ENCODE peak calls at places on chromosomes 7 and 10, in five cellular contexts. One of them, this sample, is unnamed.

GRCh38 chr7:127713006-127713405 is 61.0 kb downstream of the SND1 start:
- DNase-seq in GM06990: no peak
- DNase-seq in foreskin keratinocyte: no peak
- DNase-seq in fibroblast of lung: no peak
- DNase-seq in bronchial epithelial cell: no peak
- DNase-seq in this sample: no peak

GRCh38 chr10:60508831-60509230 is 119.2 kb upstream of the ANK3 start:
- DNase-seq in GM06990: no peak
- DNase-seq in foreskin keratinocyte: no peak
- DNase-seq in fibroblast of lung: no peak
- DNase-seq in bronchial epithelial cell: no peak
- DNase-seq in this sample: no peak

GRCh38 chr7:92266415-92267241 is 20.9 kb downstream of the ANKIB1 start:
- DNase-seq in GM06990: no peak
- DNase-seq in foreskin keratinocyte: no peak
- DNase-seq in fibroblast of lung: no peak
- DNase-seq in bronchial epithelial cell: peak
- DNase-seq in this sample: no peak

GRCh38 chr7:95780665-95781064 is 8.3 kb downstream of the DYNC1I1 start:
- DNase-seq in GM06990: no peak
- DNase-seq in foreskin keratinocyte: no peak
- DNase-seq in fibroblast of lung: no peak
- DNase-seq in bronchial epithelial cell: no peak
- DNase-seq in this sample: no peak

GRCh38 chr10:13567030-13567429 is 19.7 kb upstream of the PRPF18 start:
- DNase-seq in GM06990: no peak
- DNase-seq in foreskin keratinocyte: no peak
- DNase-seq in fibroblast of lung: peak
- DNase-seq in bronchial epithelial cell: peak
- DNase-seq in this sample: no peak

GRCh38 chr7:116569737-116570136 is 44.9 kb downstream of the CAV1 start:
- DNase-seq in GM06990: no peak
- DNase-seq in foreskin keratinocyte: peak
- DNase-seq in fibroblast of lung: peak
- DNase-seq in bronchial epithelial cell: peak
- DNase-seq in this sample: no peak

GRCh38 chr7:90552521-90552920 is 43.6 kb upstream of the CDK14 start:
- DNase-seq in GM06990: no peak
- DNase-seq in foreskin keratinocyte: no peak
- DNase-seq in fibroblast of lung: peak
- DNase-seq in bronchial epithelial cell: peak
- DNase-seq in this sample: no peak

GRCh38 chr10:132446661-132447445 is 49.9 kb downstream of the PWWP2B start:
- DNase-seq in GM06990: peak
- DNase-seq in foreskin keratinocyte: peak
- DNase-seq in fibroblast of lung: peak
- DNase-seq in bronchial epithelial cell: peak
- DNase-seq in this sample: no peak

GRCh38 chr10:94622666-94623205 is 60.8 kb upstream of the CYP2C18 start:
- DNase-seq in GM06990: no peak
- DNase-seq in foreskin keratinocyte: no peak
- DNase-seq in fibroblast of lung: no peak
- DNase-seq in bronchial epithelial cell: no peak
- DNase-seq in this sample: no peak

GRCh38 chr10:76251773-76252617 is 820.6 kb downstream of the LRMDA start:
- DNase-seq in GM06990: no peak
- DNase-seq in foreskin keratinocyte: no peak
- DNase-seq in fibroblast of lung: peak
- DNase-seq in bronchial epithelial cell: no peak
- DNase-seq in this sample: no peak

GRCh38 chr7:80841566-80842478 is 77.0 kb downstream of the SEMA3C start:
- DNase-seq in GM06990: no peak
- DNase-seq in foreskin keratinocyte: no peak
- DNase-seq in fibroblast of lung: peak
- DNase-seq in bronchial epithelial cell: no peak
- DNase-seq in this sample: no peak

GRCh38 chr7:117098457-117098856 is 145.2 kb downstream of the ST7 start:
- DNase-seq in GM06990: no peak
- DNase-seq in foreskin keratinocyte: peak
- DNase-seq in fibroblast of lung: peak
- DNase-seq in bronchial epithelial cell: peak
- DNase-seq in this sample: no peak

GRCh38 chr7:4631664-4632171 is 50.4 kb upstream of the FOXK1 start:
- DNase-seq in GM06990: no peak
- DNase-seq in foreskin keratinocyte: peak
- DNase-seq in fibroblast of lung: peak
- DNase-seq in bronchial epithelial cell: peak
- DNase-seq in this sample: peak

GRCh38 chr10:18140149-18140956 is at the start of gene CACNB2:
- DNase-seq in GM06990: peak
- DNase-seq in foreskin keratinocyte: no peak
- DNase-seq in fibroblast of lung: peak
- DNase-seq in bronchial epithelial cell: no peak
- DNase-seq in this sample: peak

GRCh38 chr10:28459453-28460144 is 73.3 kb upstream of the WAC start:
- DNase-seq in GM06990: no peak
- DNase-seq in foreskin keratinocyte: no peak
- DNase-seq in fibroblast of lung: no peak
- DNase-seq in bronchial epithelial cell: no peak
- DNase-seq in this sample: peak

GRCh38 chr10:110448682-110449418 is 48.9 kb upstream of the DUSP5 start:
- DNase-seq in GM06990: no peak
- DNase-seq in foreskin keratinocyte: no peak
- DNase-seq in fibroblast of lung: peak
- DNase-seq in bronchial epithelial cell: no peak
- DNase-seq in this sample: no peak

GRCh38 chr10:110446277-110446676 is 51.4 kb upstream of the DUSP5 start:
- DNase-seq in GM06990: no peak
- DNase-seq in foreskin keratinocyte: no peak
- DNase-seq in fibroblast of lung: no peak
- DNase-seq in bronchial epithelial cell: no peak
- DNase-seq in this sample: no peak

GRCh38 chr10:110447886-110448285 is 49.8 kb upstream of the DUSP5 start:
- DNase-seq in GM06990: no peak
- DNase-seq in foreskin keratinocyte: no peak
- DNase-seq in fibroblast of lung: no peak
- DNase-seq in bronchial epithelial cell: no peak
- DNase-seq in this sample: no peak

GRCh38 chr10:110445871-110446270 is 51.8 kb upstream of the DUSP5 start:
- DNase-seq in GM06990: no peak
- DNase-seq in foreskin keratinocyte: no peak
- DNase-seq in fibroblast of lung: no peak
- DNase-seq in bronchial epithelial cell: no peak
- DNase-seq in this sample: no peak

DNA sequence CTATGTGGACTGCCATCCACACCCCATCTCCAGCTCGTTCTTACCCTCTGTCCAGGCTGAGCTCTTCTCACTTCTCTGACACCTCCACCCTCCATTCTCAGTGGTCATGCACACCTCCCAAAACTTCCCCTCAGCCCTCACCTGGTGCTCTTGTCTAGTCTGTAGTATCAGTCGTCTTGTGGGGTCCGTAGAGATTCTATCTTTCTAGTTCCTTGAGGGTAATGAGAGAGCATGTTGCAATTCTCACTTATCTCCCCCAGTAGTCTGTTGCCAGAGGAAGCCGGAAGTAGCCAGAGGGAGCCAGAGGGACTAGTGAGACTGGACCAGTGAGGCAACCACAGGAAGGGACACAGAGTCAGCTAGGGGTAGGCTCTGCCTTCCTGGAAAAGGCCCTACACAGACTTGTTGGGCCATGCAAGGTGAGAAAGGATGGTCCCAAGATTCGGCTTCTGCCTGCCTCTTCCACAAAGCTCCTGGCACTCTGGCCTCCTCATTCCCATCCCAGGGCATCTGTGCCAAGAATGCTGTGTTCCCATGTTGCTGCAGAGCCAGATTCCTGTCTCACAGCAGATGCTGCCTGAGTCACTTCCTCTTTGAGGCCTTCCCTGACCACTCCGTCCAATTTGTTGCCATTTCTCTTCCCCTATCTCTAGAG is 50.6 kb upstream of the DUSP5 start:
- DNase-seq in GM06990: no peak
- DNase-seq in foreskin keratinocyte: peak
- DNase-seq in fibroblast of lung: peak
- DNase-seq in bronchial epithelial cell: peak
- DNase-seq in this sample: no peak
- TF ChIP-seq CTCF in GM06990: no peak
- TF ChIP-seq CTCF in foreskin keratinocyte: peak
- TF ChIP-seq CTCF in fibroblast of lung: peak
- TF ChIP-seq CTCF in bronchial epithelial cell: peak
- TF ChIP-seq CTCF in this sample: peak

DNA sequence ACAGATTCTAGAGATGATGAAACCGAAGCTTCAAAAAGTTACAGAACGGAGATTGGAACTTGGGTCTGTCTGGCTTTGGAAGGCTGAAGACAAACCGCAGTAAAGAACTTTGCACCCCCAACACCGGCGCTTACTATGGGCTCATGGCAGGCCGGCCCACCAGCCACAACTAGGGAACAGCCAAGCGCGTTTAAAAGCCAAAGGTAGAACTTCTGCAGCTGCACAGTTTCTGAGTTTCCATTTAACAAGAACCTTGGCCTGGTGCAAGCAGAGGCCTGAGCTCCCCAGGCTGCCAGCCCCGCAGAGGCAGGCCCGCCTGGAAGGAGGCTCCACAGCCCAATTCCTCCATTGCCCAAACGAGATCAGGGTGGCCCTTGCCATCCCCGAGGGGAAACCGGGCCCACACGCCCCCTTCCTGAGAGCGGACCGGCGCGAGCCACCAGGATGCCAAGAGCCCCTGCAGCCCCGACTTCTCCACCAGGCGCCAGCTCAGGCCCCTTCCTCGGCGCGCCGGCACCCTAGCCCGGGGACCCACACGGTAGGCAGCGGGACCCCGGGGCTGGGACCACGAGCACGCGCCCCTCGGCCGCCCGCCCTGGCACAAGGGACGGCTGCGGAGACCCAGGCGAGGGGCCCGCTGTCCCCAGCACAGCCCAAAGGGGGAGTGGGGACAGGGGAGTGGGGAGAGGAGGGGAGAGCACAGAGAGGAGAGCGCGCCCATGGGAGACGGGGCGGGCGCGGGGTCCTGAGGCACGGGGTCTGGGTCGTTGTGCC is 566 bp downstream of the MAD1L1 start:
- DNase-seq in GM06990: peak
- DNase-seq in foreskin keratinocyte: no peak
- DNase-seq in fibroblast of lung: no peak
- DNase-seq in bronchial epithelial cell: no peak
- DNase-seq in this sample: no peak
- TF ChIP-seq CTCF in GM06990: no peak
- TF ChIP-seq CTCF in foreskin keratinocyte: no peak
- TF ChIP-seq CTCF in fibroblast of lung: no peak
- TF ChIP-seq CTCF in bronchial epithelial cell: no peak
- TF ChIP-seq CTCF in this sample: peak

DNA sequence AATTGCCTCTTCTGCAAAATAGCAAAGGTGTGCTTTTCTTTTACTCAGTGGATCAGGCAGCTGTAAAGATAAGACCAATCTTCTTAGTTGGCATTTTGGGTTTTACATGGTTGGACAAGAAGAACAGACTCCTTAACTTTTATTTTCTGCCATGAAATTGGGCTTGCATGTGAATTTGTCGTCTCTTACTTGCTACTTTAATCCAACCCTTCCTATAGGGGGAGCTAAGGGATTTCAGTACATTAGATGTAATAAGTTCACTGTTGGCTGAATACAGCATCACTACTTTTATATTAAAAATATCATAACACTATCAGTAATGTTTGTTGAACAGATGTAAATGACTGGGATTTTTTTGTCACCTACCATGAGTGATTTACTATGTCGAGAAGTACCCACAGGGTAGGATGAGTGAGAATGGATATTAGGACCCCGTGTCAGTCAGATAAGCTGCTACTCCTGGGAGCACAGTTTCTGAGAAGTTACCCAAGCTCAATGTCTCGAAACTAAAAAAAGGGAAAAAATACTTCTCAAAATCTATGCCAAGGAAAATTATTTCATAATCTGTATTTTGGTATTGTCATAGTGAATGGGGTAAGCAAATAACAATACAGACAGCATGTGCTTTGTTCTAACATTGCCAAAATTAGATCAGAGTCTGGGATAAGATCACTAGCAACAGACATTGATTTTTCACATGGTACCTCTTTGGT is 127.4 kb upstream of the AGR3 start:
- DNase-seq in GM06990: peak
- DNase-seq in foreskin keratinocyte: no peak
- DNase-seq in fibroblast of lung: peak
- DNase-seq in bronchial epithelial cell: peak
- DNase-seq in this sample: no peak
- TF ChIP-seq CTCF in GM06990: peak
- TF ChIP-seq CTCF in foreskin keratinocyte: peak
- TF ChIP-seq CTCF in fibroblast of lung: peak
- TF ChIP-seq CTCF in bronchial epithelial cell: peak
- TF ChIP-seq CTCF in this sample: peak

GRCh38 chr7:158473238-158473637 is 114.4 kb downstream of the PTPRN2 start:
- DNase-seq in GM06990: no peak
- DNase-seq in foreskin keratinocyte: no peak
- DNase-seq in fibroblast of lung: peak
- DNase-seq in bronchial epithelial cell: no peak
- DNase-seq in this sample: no peak

GRCh38 chr7:158473946-158474345 is 113.7 kb downstream of the PTPRN2 start:
- DNase-seq in GM06990: no peak
- DNase-seq in foreskin keratinocyte: no peak
- DNase-seq in fibroblast of lung: no peak
- DNase-seq in bronchial epithelial cell: no peak
- DNase-seq in this sample: no peak

GRCh38 chr7:158471716-158472115 is 115.9 kb downstream of the PTPRN2 start:
- DNase-seq in GM06990: no peak
- DNase-seq in foreskin keratinocyte: no peak
- DNase-seq in fibroblast of lung: no peak
- DNase-seq in bronchial epithelial cell: no peak
- DNase-seq in this sample: no peak

GRCh38 chr7:158474488-158474887 is 113.1 kb downstream of the PTPRN2 start:
- DNase-seq in GM06990: no peak
- DNase-seq in foreskin keratinocyte: no peak
- DNase-seq in fibroblast of lung: no peak
- DNase-seq in bronchial epithelial cell: no peak
- DNase-seq in this sample: no peak

GRCh38 chr7:158472631-158473030 is 115.0 kb downstream of the PTPRN2 start:
- DNase-seq in GM06990: no peak
- DNase-seq in foreskin keratinocyte: no peak
- DNase-seq in fibroblast of lung: no peak
- DNase-seq in bronchial epithelial cell: no peak
- DNase-seq in this sample: no peak
- TF ChIP-seq CTCF in GM06990: no peak
- TF ChIP-seq CTCF in foreskin keratinocyte: no peak
- TF ChIP-seq CTCF in fibroblast of lung: no peak
- TF ChIP-seq CTCF in bronchial epithelial cell: no peak
- TF ChIP-seq CTCF in this sample: no peak

This sample was measured in H9.